ENCODE peak calls at places on chromosomes 2 and 18, in ten cellular contexts. A, X, V, H, M, K, U, D, N and W are unnamed samples.

GRCh38 chr2:126729896-126730295 is 73.9 kb downstream of the GYPC start:
- DNase-seq in A (no peak), X (no peak), V (no peak), H (no peak), M (no peak), K (no peak), U (no peak), D (no peak), N (no peak), W (no peak)

GRCh38 chr2:2892378-2892777 is 485.2 kb downstream of the EIPR1 start:
- DNase-seq in A (no peak), X (no peak), V (no peak), H (no peak), M (no peak), K (no peak), U (no peak), D (no peak), N (no peak), W (no peak)

GRCh38 chr2:47631840-47632398 is 151.0 kb upstream of the MSH6 start:
- DNase-seq in A (peak; percentile 80), X (peak; percentile 56), V (peak; percentile 23), H (peak; percentile 30), M (no peak), K (no peak), U (no peak), D (no peak), N (peak; percentile 54), W (no peak)

GRCh38 chr18:26780520-26781325 is 84.8 kb downstream of the AQP4 start:
- DNase-seq in A (no peak), X (no peak), V (no peak), H (no peak), M (no peak), K (no peak), U (no peak), D (no peak), N (no peak), W (no peak)

GRCh38 chr18:56096861-56097260 is 508.9 kb upstream of the TCF4 start:
- DNase-seq in A (no peak), X (no peak), V (no peak), H (no peak), M (no peak), K (no peak), U (no peak), D (no peak), N (no peak), W (no peak)

GRCh38 chr2:235005603-235006259 is 53.9 kb downstream of the SH3BP4 start:
- DNase-seq in A (no peak), X (peak; percentile 88), V (no peak), H (peak; percentile 66), M (peak; percentile 75), K (peak; percentile 70), U (peak; percentile 77), D (no peak), N (no peak), W (no peak)

GRCh38 chr2:67290451-67290991 is 106.6 kb upstream of the ETAA1 start:
- DNase-seq in A (no peak), X (no peak), V (no peak), H (no peak), M (peak; percentile 64), K (no peak), U (no peak), D (no peak), N (peak; percentile 3), W (no peak)

GRCh38 chr18:79805926-79806487 is 8.3 kb downstream of the KCNG2 start:
- DNase-seq in A (no peak), X (no peak), V (no peak), H (no peak), M (no peak), K (no peak), U (no peak), D (peak; percentile 42), N (no peak), W (peak; percentile 70)

GRCh38 chr2:128369626-128370467 is 51.2 kb upstream of the HS6ST1 start:
- DNase-seq in A (no peak), X (peak; percentile 21), V (no peak), H (no peak), M (no peak), K (no peak), U (no peak), D (peak; percentile 55), N (no peak), W (peak; percentile 65)

GRCh38 chr2:75521225-75521872 is 39.4 kb downstream of the EVA1A start:
- DNase-seq in A (no peak), X (no peak), V (no peak), H (no peak), M (no peak), K (no peak), U (no peak), D (no peak), N (no peak), W (no peak)
- TF ChIP-seq POLR2AphosphoS5 in A (no peak), X (no peak), V (no peak), H (no peak), M (no peak), K (no peak), U (no peak), D (no peak), N (no peak), W (no peak)

DNA sequence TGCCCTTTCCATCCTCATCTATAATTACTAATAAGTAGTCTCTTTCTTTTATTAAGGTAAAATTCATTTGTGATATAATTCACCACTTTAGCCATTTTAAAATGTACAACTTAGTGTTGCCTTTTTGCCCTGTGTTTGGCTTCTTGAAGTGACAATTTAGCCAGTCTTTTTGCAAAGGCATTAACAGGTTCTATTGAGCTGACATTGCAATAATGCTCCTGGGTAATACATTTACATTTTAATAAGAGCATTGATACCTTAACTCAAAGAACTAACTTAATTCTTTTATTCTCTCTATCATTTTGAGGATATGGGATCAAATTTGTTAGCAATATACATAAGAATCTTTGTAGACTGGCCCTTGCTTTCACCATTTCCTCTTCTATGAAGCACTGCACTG is 242.3 kb downstream of the LRRTM1 start:
- DNase-seq in A (no peak), X (no peak), V (no peak), H (no peak), M (no peak), K (no peak), U (no peak), D (no peak), N (no peak), W (no peak)
- TF ChIP-seq CTCF in A (no peak), X (no peak), V (no peak), H (no peak), M (no peak), K (no peak), U (no peak), D (no peak), N (no peak), W (no peak)

GRCh38 chr2:1855150-1855549 is 110.8 kb upstream of the PXDN start:
- DNase-seq in A (no peak), X (no peak), V (no peak), H (no peak), M (no peak), K (peak; percentile 91), U (peak; percentile 69), D (no peak), N (no peak), W (no peak)
- H3K4me3 ChIP-seq in A (no peak overlapping the region), X (no peak overlapping the region), V (no peak overlapping the region), H (no peak overlapping the region), M (no peak overlapping the region), K (peak overlapping the region; percentile 47), U (peak overlapping the region; percentile 57), D (no peak overlapping the region), N (no peak overlapping the region), W (no peak overlapping the region)

GRCh38 chr2:233101826-233102225 is 41.7 kb downstream of the INPP5D start:
- DNase-seq in A (no peak), X (no peak), V (no peak), H (no peak), M (no peak), K (no peak), U (no peak), D (no peak), N (no peak), W (peak; percentile 65)

GRCh38 chr2:233100192-233100998 is 40.3 kb downstream of the INPP5D start:
- DNase-seq in A (no peak), X (no peak), V (no peak), H (peak; percentile 56), M (no peak), K (no peak), U (no peak), D (no peak), N (no peak), W (peak; percentile 90)

GRCh38 chr2:233094614-233095013 is 34.5 kb downstream of the INPP5D start:
- DNase-seq in A (no peak), X (no peak), V (no peak), H (no peak), M (no peak), K (no peak), U (no peak), D (peak; percentile 12), N (no peak), W (no peak)

GRCh38 chr2:233096006-233096405 is 35.9 kb downstream of the INPP5D start:
- DNase-seq in A (no peak), X (no peak), V (no peak), H (no peak), M (no peak), K (no peak), U (no peak), D (no peak), N (no peak), W (no peak)

GRCh38 chr2:233098615-233099014 is 38.5 kb downstream of the INPP5D start:
- DNase-seq in A (no peak), X (peak; percentile 46), V (no peak), H (no peak), M (no peak), K (peak; percentile 60), U (peak; percentile 80), D (peak; percentile 39), N (peak; percentile 10), W (peak; percentile 76)
- TF ChIP-seq POLR2AphosphoS5 in A (no peak), X (no peak), V (no peak), H (no peak), M (no peak), K (no peak), U (no peak), D (no peak), N (no peak), W (no peak)